ENCODE peak calls at places on chromosome 1, in six cellular contexts. One of them, this sample, is unnamed.

GRCh38 chr1:43542515-43543458 is 12.1 kb downstream of the PTPRF start:
- DNase-seq in NB4: no peak
- DNase-seq in neural crest cell: no peak
- DNase-seq in brain microvascular endothelial cell: no peak
- DNase-seq in AG09319: no peak
- DNase-seq in B cell: no peak
- DNase-seq in this sample: no peak

GRCh38 chr1:48810740-48811139 is 34.0 kb upstream of the BEND5 start:
- DNase-seq in neural crest cell: no peak
- DNase-seq in AG09319: peak
- DNase-seq in NB4: no peak
- DNase-seq in brain microvascular endothelial cell: no peak
- DNase-seq in B cell: no peak
- DNase-seq in this sample: no peak

GRCh38 chr1:26838474-26839338 is 12.2 kb downstream of the ZDHHC18 start:
- DNase-seq in AG09319: no peak
- DNase-seq in B cell: peak
- DNase-seq in neural crest cell: no peak
- DNase-seq in brain microvascular endothelial cell: no peak
- DNase-seq in NB4: no peak
- DNase-seq in this sample: peak

GRCh38 chr1:203325418-203326091 is 20.2 kb downstream of the BTG2 start:
- DNase-seq in AG09319: no peak
- DNase-seq in B cell: peak
- DNase-seq in neural crest cell: no peak
- DNase-seq in brain microvascular endothelial cell: no peak
- DNase-seq in NB4: peak
- DNase-seq in this sample: no peak

GRCh38 chr1:115492880-115493279 is 148.9 kb upstream of the VANGL1 start:
- DNase-seq in NB4: no peak
- DNase-seq in B cell: no peak
- DNase-seq in AG09319: peak
- DNase-seq in brain microvascular endothelial cell: no peak
- DNase-seq in neural crest cell: no peak
- DNase-seq in this sample: no peak

GRCh38 chr1:15851251-15852035 is 3.9 kb downstream of the SPEN start:
- DNase-seq in NB4: no peak
- DNase-seq in AG09319: no peak
- DNase-seq in neural crest cell: no peak
- DNase-seq in B cell: no peak
- DNase-seq in brain microvascular endothelial cell: no peak
- DNase-seq in this sample: no peak

GRCh38 chr1:103527331-103527730 is 1.8 kb downstream of the RNPC3 start:
- DNase-seq in AG09319: no peak
- DNase-seq in B cell: no peak
- DNase-seq in NB4: no peak
- DNase-seq in neural crest cell: no peak
- DNase-seq in brain microvascular endothelial cell: no peak
- DNase-seq in this sample: no peak

GRCh38 chr1:14915356-14916054 is 238.0 kb upstream of the TMEM51 start:
- DNase-seq in brain microvascular endothelial cell: no peak
- DNase-seq in NB4: peak
- DNase-seq in neural crest cell: peak
- DNase-seq in AG09319: no peak
- DNase-seq in B cell: peak
- DNase-seq in this sample: peak

GRCh38 chr1:178938959-178939317 is 68.1 kb upstream of the ANGPTL1 start:
- DNase-seq in B cell: no peak
- DNase-seq in neural crest cell: no peak
- DNase-seq in NB4: no peak
- DNase-seq in brain microvascular endothelial cell: no peak
- DNase-seq in AG09319: no peak
- DNase-seq in this sample: no peak

GRCh38 chr1:115411388-115412063 is 73.5 kb upstream of the NGF start:
- DNase-seq in NB4: no peak
- DNase-seq in B cell: no peak
- DNase-seq in neural crest cell: no peak
- DNase-seq in brain microvascular endothelial cell: peak
- DNase-seq in AG09319: peak
- DNase-seq in this sample: peak

DNA sequence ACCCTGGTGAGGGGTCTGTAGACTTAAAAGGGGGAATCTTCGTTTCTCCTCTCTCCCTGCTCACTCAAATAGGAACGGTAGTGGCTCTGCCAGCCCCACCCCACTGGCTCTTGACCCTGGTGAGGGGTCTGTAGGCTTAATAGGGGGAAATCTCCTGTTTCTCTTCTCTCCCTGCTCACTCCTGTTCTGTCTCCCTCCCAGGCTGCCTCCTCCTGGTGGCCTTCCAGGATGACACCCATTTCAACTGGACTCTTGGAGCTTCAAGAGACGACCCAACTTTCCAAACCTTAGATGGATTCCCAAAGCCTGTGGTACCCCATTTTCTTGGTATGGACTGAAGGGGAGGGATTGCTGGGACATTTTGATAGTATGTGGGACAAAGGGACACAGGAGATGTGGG is 1.4 kb upstream of the EPHB2 start:
- DNase-seq in neural crest cell: no peak
- DNase-seq in brain microvascular endothelial cell: no peak
- DNase-seq in B cell: no peak
- DNase-seq in AG09319: no peak
- DNase-seq in NB4: no peak
- DNase-seq in this sample: no peak
- TF ChIP-seq CTCF in neural crest cell: peak
- TF ChIP-seq CTCF in brain microvascular endothelial cell: peak
- TF ChIP-seq CTCF in B cell: no peak
- TF ChIP-seq CTCF in AG09319: peak
- TF ChIP-seq CTCF in NB4: peak
- TF ChIP-seq CTCF in this sample: no peak

DNA sequence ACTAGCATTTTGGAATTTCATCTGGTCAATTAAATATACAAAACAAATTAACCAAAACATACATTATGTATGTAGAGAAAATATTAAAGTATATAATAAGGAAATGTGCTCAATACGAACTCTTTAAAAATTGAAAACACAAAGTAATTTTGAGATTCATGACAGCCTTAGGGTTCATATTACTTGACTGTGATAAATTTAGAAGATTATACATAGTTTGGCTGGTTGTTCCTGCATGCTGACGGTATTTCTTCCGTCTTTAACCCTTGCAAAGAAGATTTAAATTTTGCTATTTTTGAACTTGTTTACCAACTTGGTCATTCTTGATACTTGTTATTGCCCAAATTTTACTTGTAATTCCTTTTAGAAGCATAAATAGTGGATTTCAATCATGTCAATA is 298.2 kb downstream of the NFIA start:
- DNase-seq in B cell: no peak
- DNase-seq in AG09319: no peak
- DNase-seq in NB4: no peak
- DNase-seq in brain microvascular endothelial cell: no peak
- DNase-seq in neural crest cell: no peak
- DNase-seq in this sample: no peak
- TF ChIP-seq CTCF in B cell: no peak
- TF ChIP-seq CTCF in AG09319: no peak
- TF ChIP-seq CTCF in NB4: no peak
- TF ChIP-seq CTCF in brain microvascular endothelial cell: no peak
- TF ChIP-seq CTCF in neural crest cell: no peak
- TF ChIP-seq CTCF in this sample: no peak

GRCh38 chr1:100834779-100835645 is 59.6 kb downstream of the EXTL2 start:
- DNase-seq in AG09319: no peak
- DNase-seq in neural crest cell: no peak
- DNase-seq in NB4: peak
- DNase-seq in B cell: no peak
- DNase-seq in brain microvascular endothelial cell: no peak
- DNase-seq in this sample: peak
- TF ChIP-seq CTCF in AG09319: peak
- TF ChIP-seq CTCF in neural crest cell: peak
- TF ChIP-seq CTCF in NB4: peak
- TF ChIP-seq CTCF in B cell: peak
- TF ChIP-seq CTCF in brain microvascular endothelial cell: peak
- TF ChIP-seq CTCF in this sample: peak

GRCh38 chr1:243475966-243476365 is 220.1 kb downstream of the SDCCAG8 start:
- DNase-seq in AG09319: no peak
- DNase-seq in brain microvascular endothelial cell: peak
- DNase-seq in B cell: no peak
- DNase-seq in neural crest cell: peak
- DNase-seq in NB4: peak
- DNase-seq in this sample: peak
- TF ChIP-seq CTCF in AG09319: peak
- TF ChIP-seq CTCF in brain microvascular endothelial cell: peak
- TF ChIP-seq CTCF in B cell: no peak
- TF ChIP-seq CTCF in neural crest cell: no peak
- TF ChIP-seq CTCF in NB4: no peak
- TF ChIP-seq CTCF in this sample: no peak

GRCh38 chr1:85581802-85582686 is 1.5 kb downstream of the CCN1 start:
- DNase-seq in AG09319: peak
- DNase-seq in NB4: no peak
- DNase-seq in brain microvascular endothelial cell: peak
- DNase-seq in B cell: peak
- DNase-seq in neural crest cell: peak
- DNase-seq in this sample: no peak
- TF ChIP-seq CTCF in AG09319: peak
- TF ChIP-seq CTCF in NB4: no peak
- TF ChIP-seq CTCF in brain microvascular endothelial cell: peak
- TF ChIP-seq CTCF in B cell: no peak
- TF ChIP-seq CTCF in neural crest cell: peak
- TF ChIP-seq CTCF in this sample: no peak

GRCh38 chr1:208910161-208910560 is 666.0 kb upstream of the PLXNA2 start:
- DNase-seq in neural crest cell: no peak
- DNase-seq in AG09319: no peak
- DNase-seq in NB4: no peak
- DNase-seq in brain microvascular endothelial cell: no peak
- DNase-seq in B cell: no peak
- DNase-seq in this sample: no peak
- TF ChIP-seq CTCF in neural crest cell: no peak
- TF ChIP-seq CTCF in AG09319: no peak
- TF ChIP-seq CTCF in NB4: no peak
- TF ChIP-seq CTCF in brain microvascular endothelial cell: no peak
- TF ChIP-seq CTCF in B cell: no peak
- TF ChIP-seq CTCF in this sample: no peak

DNA sequence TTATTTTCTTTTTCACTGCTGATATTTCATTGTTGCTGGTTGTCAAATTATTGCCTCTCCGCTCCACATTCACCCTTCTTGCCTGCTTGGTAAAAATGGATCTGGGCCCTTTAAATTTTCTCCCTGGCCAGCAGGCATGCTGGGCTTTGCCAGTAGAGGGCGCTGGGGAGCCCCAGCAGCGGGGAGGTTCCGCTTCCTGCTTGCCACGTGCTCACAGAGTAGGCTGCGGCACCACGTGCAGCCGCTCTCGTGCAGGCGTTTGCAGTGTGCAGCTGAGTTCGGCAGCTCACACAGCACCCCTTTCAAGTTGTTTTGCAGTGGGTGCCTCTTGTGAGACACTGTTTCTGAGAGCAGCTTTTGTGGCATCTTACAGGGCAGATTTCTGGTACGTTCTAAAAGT is at the start of gene ACTL8:
- DNase-seq in neural crest cell: no peak
- DNase-seq in AG09319: no peak
- DNase-seq in NB4: peak
- DNase-seq in B cell: no peak
- DNase-seq in brain microvascular endothelial cell: no peak
- DNase-seq in this sample: peak
- TF ChIP-seq CTCF in neural crest cell: peak
- TF ChIP-seq CTCF in AG09319: peak
- TF ChIP-seq CTCF in NB4: peak
- TF ChIP-seq CTCF in B cell: no peak
- TF ChIP-seq CTCF in brain microvascular endothelial cell: peak
- TF ChIP-seq CTCF in this sample: peak

DNA sequence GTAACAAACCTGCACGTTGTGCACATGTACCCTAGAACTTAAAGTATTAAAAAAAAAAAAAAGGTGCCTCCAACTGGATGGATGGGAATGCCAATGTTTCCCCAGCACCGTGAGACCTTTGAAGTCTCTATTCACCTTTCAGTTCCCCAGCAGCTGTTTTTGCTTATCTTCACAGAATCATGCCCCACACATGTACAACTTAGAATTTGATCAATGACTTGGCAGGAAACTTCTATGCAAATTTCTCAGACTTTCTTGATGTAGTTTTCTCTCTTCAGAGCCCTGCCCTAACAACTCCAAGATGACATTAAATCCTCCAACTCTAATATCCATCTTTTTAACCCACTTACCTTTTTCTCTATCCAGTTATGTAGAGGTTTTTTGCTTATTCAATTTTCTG is 144.3 kb downstream of the PLPPR5 start:
- DNase-seq in AG09319: no peak
- DNase-seq in brain microvascular endothelial cell: no peak
- DNase-seq in NB4: no peak
- DNase-seq in neural crest cell: no peak
- DNase-seq in B cell: no peak
- DNase-seq in this sample: no peak
- TF ChIP-seq CTCF in AG09319: no peak
- TF ChIP-seq CTCF in brain microvascular endothelial cell: no peak
- TF ChIP-seq CTCF in NB4: no peak
- TF ChIP-seq CTCF in neural crest cell: no peak
- TF ChIP-seq CTCF in B cell: no peak
- TF ChIP-seq CTCF in this sample: no peak

GRCh38 chr1:1058921-1059493 is 15.1 kb downstream of the RNF223 start:
- DNase-seq in neural crest cell: no peak
- DNase-seq in NB4: no peak
- DNase-seq in AG09319: no peak
- DNase-seq in brain microvascular endothelial cell: no peak
- DNase-seq in B cell: no peak
- DNase-seq in this sample: peak
- TF ChIP-seq CTCF in neural crest cell: peak
- TF ChIP-seq CTCF in NB4: no peak
- TF ChIP-seq CTCF in AG09319: peak
- TF ChIP-seq CTCF in brain microvascular endothelial cell: peak
- TF ChIP-seq CTCF in B cell: peak
- TF ChIP-seq CTCF in this sample: peak